ENCODE peak calls at places on chromosomes 6 and 20, in six cellular contexts. U is A549, T is HepG2, F is K562, H is upper lobe of left lung, Y is GM12878. O is an unnamed sample.

GRCh38 chr6:56573142-56573541 is 69.5 kb downstream of the DST start:
- ATAC-seq in U (no peak), T (no peak), F (no peak), H (no peak), Y (no peak), O (no peak)

GRCh38 chr6:92647630-92648029 is 771.7 kb downstream of the EPHA7 start:
- ATAC-seq in U (no peak), T (peak), F (no peak), H (no peak), Y (no peak), O (no peak)

GRCh38 chr20:39112196-39112743 is 150.1 kb downstream of the DHX35 start:
- ATAC-seq in U (peak), T (peak), F (peak), H (peak), Y (peak), O (no peak)

GRCh38 chr6:20846602-20847028 is 312.4 kb downstream of the CDKAL1 start:
- ATAC-seq in U (no peak), T (no peak), F (peak), H (no peak), Y (peak), O (no peak)

GRCh38 chr20:3046677-3047462 is 1.0 kb downstream of the MRPS26 start:
- ATAC-seq in U (no peak), T (peak), F (no peak), H (no peak), Y (peak), O (no peak)

GRCh38 chr6:113457156-113457555 is 400.0 kb upstream of the MARCKS start:
- ATAC-seq in U (no peak), T (no peak), F (no peak), H (peak), Y (no peak), O (no peak)

GRCh38 chr20:50533464-50533863 is 23.3 kb downstream of the PTPN1 start:
- ATAC-seq in U (no peak), T (no peak), F (no peak), H (no peak), Y (no peak), O (no peak)

GRCh38 chr20:63978319-63979220 is 872 bp downstream of the SAMD10 start:
- ATAC-seq in U (no peak), T (peak), F (peak), H (peak), Y (peak), O (peak)

GRCh38 chr20:37319120-37319717 is 26.7 kb upstream of the SRC start:
- ATAC-seq in U (no peak), T (no peak), F (peak), H (no peak), Y (no peak), O (no peak)

GRCh38 chr6:52566853-52567279 is 10.0 kb downstream of the TRAM2 start:
- ATAC-seq in U (peak), T (peak), F (no peak), H (peak), Y (no peak), O (peak)

GRCh38 chr6:41080623-41081022 is 7.8 kb downstream of the NFYA start:
- ATAC-seq in U (no peak), T (no peak), F (no peak), H (no peak), Y (no peak), O (no peak)

GRCh38 chr6:37140145-37140544 is 29.8 kb upstream of the PIM1 start:
- ATAC-seq in U (no peak), T (no peak), F (no peak), H (no peak), Y (no peak), O (no peak)
- TF ChIP-seq POLR2A in U (no peak), T (no peak), F (no peak), H (no peak), Y (no peak), O (no peak)

GRCh38 chr6:165782124-165782523 is 119.1 kb upstream of the PDE10A start:
- ATAC-seq in U (no peak), T (no peak), F (no peak), H (no peak), Y (no peak), O (no peak)
- TF ChIP-seq EP300 in U (no peak), T (no peak), F (no peak), H (no peak), Y (no peak), O (no peak)

GRCh38 chr6:133591330-133591729 is 297.6 kb upstream of the TCF21 start:
- ATAC-seq in U (no peak), T (no peak), F (no peak), H (no peak), Y (no peak), O (no peak)
- TF ChIP-seq CTCF in U (no peak), T (no peak), F (no peak), H (no peak), Y (no peak), O (no peak)

GRCh38 chr6:116370328-116370716 is 425 bp upstream of the DSE start:
- ATAC-seq in U (peak), T (peak), F (peak), H (peak), Y (peak), O (peak)

GRCh38 chr6:116371384-116372209 is 850 bp downstream of the DSE start:
- ATAC-seq in U (peak), T (peak), F (no peak), H (peak), Y (peak), O (peak)

GRCh38 chr6:116369540-116370327 is 1.0 kb upstream of the DSE start:
- ATAC-seq in U (no peak), T (no peak), F (no peak), H (no peak), Y (peak), O (no peak)

GRCh38 chr6:116373300-116373699 is 2.6 kb downstream of the DSE start:
- ATAC-seq in U (no peak), T (no peak), F (no peak), H (no peak), Y (no peak), O (no peak)

GRCh38 chr6:116370717-116371383 is at the start of gene DSE:
- ATAC-seq in U (peak), T (peak), F (peak), H (peak), Y (peak), O (peak)
- TF ChIP-seq POLR2A in U (peak), T (no peak), F (no peak), H (peak), Y (peak), O (peak)

GRCh38 chr6:154447929-154448328 is 62.6 kb downstream of the CNKSR3 start:
- ATAC-seq in U (no peak), T (no peak), F (no peak), H (no peak), Y (no peak), O (no peak)
- TF ChIP-seq EP300 in U (no peak), T (no peak), F (no peak), H (no peak), Y (no peak), O (no peak)

GRCh38 chr6:35048631-35049083 is 92.5 kb downstream of the TCP11 start:
- ATAC-seq in U (no peak), T (peak), F (no peak), H (peak), Y (no peak), O (peak)
- TF ChIP-seq CTCF in U (no peak), T (peak), F (peak), H (no peak), Y (peak), O (peak)

DNA sequence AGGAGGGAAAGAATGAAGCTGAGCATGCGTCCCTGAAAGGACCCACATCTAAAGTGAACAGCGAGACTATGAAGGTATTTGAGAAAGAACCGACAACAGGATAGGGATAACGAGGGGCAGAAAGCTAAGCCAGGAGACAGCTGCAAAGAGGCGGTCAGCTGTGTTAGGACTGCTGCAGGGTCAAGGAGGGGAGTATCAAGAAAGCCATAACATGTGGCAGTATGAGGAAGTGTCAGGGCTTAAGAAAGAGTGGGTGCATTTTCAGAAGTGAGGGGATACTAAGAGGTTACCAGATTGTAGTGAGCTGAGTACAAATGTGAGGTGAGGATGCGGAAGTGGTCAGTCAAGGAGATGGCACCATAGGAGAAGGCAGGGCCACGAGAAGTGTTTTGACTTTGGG is 21.2 kb downstream of the MYLIP start:
- ATAC-seq in U (no peak), T (peak), F (peak), H (no peak), Y (peak), O (no peak)
- TF ChIP-seq POLR2A in U (no peak), T (no peak), F (peak), H (no peak), Y (no peak), O (no peak)

DNA sequence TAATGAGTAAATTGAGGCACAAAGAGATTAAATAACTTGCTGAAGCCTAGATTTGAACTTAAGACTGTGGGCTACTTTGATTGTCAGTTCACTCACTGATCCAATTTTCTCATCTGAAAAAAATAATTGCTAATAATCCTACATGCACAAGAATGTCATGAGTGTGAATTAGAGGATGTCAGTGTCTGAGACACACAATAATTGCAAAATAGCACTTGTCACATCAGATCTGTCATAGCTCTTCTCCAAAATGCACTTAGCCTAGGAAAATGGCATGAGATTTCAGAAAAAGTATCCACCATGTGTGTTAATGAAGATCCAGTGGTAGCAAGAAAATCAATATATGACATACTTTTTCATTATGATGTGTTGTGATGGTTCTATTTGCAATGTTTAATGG is 786.3 kb downstream of the C6orf118 start:
- ATAC-seq in U (no peak), T (no peak), F (no peak), H (no peak), Y (no peak), O (no peak)
- TF ChIP-seq EP300 in U (no peak), T (no peak), F (no peak), H (no peak), Y (no peak), O (no peak)

GRCh38 chr20:6265204-6265904 is 142.5 kb upstream of the FERMT1 start:
- ATAC-seq in U (no peak), T (peak), F (no peak), H (peak), Y (peak), O (peak)
- TF ChIP-seq CTCF in U (peak), T (peak), F (peak), H (peak), Y (peak), O (no peak)